ENCODE peak calls at places on chromosomes 1 and 21, in six cellular contexts. R is coronary artery, A is kidney, F is right cardiac atrium, M is brain microvascular endothelial cell, W is stomach. O is an unnamed sample.

GRCh38 chr1:17844146-17844826 is 89.2 kb downstream of the ACTL8 start:
- DNase-seq in M (no peak), A (peak), R (no peak), W (no peak), F (no peak), O (no peak)

GRCh38 chr21:42568834-42569731 is 55.4 kb downstream of the SLC37A1 start:
- DNase-seq in A (peak), W (peak), M (no peak), F (peak), R (peak), O (peak)

GRCh38 chr1:114081145-114082046 is 72.3 kb downstream of the SYT6 start:
- DNase-seq in A (no peak), F (peak), W (no peak), R (peak), M (no peak), O (no peak)

GRCh38 chr1:15966081-15966955 is 9.6 kb downstream of the ZBTB17 start:
- DNase-seq in M (no peak), F (peak), R (no peak), A (peak), W (peak), O (no peak)

GRCh38 chr1:47561523-47562007 is 123.7 kb downstream of the FOXD2 start:
- DNase-seq in A (no peak), F (no peak), R (no peak), W (no peak), M (no peak), O (no peak)

GRCh38 chr1:214317734-214318133 is 36.8 kb downstream of the SMYD2 start:
- DNase-seq in A (no peak), M (no peak), F (no peak), R (no peak), W (no peak), O (no peak)

GRCh38 chr1:156128749-156129682 is 14.5 kb downstream of the LMNA start:
- DNase-seq in A (peak), M (no peak), W (no peak), R (peak), F (peak), O (no peak)

GRCh38 chr1:226044514-226045132 is 17.9 kb upstream of the H3-3A start:
- DNase-seq in F (no peak), R (no peak), W (no peak), M (no peak), A (no peak), O (no peak)

GRCh38 chr1:10511494-10511885 is 36.7 kb downstream of the PEX14 start:
- DNase-seq in M (no peak), W (no peak), R (no peak), A (no peak), F (no peak), O (no peak)

GRCh38 chr1:47409311-47410085 is 6.6 kb upstream of the FOXE3 start:
- DNase-seq in F (peak), R (no peak), A (no peak), M (peak), W (no peak), O (no peak)

GRCh38 chr21:32140212-32141008 is 138.4 kb downstream of the MIS18A start:
- DNase-seq in M (no peak), R (no peak), W (no peak), A (no peak), F (no peak), O (no peak)
- H3K27ac ChIP-seq in M (no peak), R (no peak), W (no peak), A (no peak), F (no peak), O (no peak)

DNA sequence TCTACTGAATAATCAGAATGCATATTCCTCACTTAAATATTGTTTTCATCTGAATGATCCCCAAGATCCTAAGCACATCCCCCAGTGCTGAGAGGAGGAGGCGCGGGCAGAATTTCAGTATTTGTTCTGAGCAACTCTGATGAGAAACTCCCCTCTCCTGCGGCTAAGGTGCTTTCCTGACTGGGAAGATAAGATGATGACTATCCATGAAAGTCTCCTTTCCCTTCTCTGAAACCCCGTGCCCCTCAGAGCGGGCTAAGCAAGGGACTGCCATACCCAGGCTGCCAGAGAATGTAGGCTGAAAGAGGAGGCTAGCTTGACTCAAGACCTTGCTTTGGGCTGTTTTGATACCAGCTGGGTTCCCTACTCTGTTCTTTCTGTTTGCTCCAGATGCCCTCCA is 39.7 kb upstream of the IPO9 start:
- DNase-seq in R (no peak), W (no peak), A (no peak), F (no peak), M (no peak), O (no peak)
- H3K27ac ChIP-seq in R (peak), W (peak), A (no peak), F (peak), M (peak), O (no peak)

GRCh38 chr1:3312894-3313578 is 141.4 kb upstream of the ARHGEF16 start:
- DNase-seq in F (peak), W (peak), M (peak), A (peak), R (peak), O (peak)
- H3K27ac ChIP-seq in F (peak), W (peak), M (peak), A (peak), R (peak), O (peak)

GRCh38 chr1:8660455-8660854 is 157.0 kb downstream of the RERE start:
- DNase-seq in M (peak), A (no peak), R (peak), F (peak), W (no peak), O (no peak)
- H3K27ac ChIP-seq in M (peak), A (peak), R (peak), F (peak), W (peak), O (no peak)

DNA sequence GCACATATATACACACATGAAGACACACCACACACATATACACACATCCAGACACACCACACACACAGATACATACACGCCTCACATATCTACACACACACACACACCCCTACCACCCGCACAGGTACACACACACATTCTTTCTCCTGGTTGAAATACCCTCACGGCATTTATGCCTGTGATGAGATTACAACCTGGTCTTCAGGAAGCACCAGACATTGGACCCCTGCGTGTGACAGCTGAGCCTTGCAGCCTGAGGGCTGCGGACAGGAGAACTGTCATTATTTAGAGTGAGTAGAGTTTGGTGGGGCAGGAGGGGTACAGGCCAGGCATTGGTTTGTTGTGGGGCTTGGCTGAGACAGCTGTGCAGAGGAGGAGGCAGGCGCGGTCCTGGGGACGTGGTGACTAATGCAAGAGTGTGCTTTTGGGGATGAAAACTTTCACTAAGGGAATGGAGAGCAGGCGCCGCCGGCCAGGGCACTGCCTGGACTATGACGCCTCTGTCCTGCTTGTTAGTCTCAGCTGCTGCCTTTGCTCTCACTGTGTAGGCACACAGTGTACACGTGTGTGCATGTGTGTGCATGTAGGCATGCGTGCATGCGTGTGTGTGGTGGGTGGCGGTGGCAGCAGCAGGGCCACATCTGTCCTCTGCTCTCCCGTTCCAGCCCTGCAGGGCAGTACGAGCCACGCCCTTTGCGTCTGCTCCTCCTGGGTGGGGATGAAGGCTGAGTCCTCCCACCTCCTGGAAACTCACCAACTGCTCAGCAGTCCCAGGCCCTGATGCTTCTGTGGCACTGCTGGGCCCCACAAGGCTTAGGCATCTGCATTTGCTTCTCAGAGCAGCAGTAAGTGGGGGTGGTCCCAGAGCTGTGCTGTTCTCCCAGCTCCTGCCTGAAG is 57.6 kb downstream of the SPSB1 start:
- DNase-seq in A (no peak), R (no peak), F (peak), W (no peak), M (no peak), O (no peak)
- H3K27ac ChIP-seq in A (no peak), R (peak), F (peak), W (no peak), M (no peak), O (no peak)

DNA sequence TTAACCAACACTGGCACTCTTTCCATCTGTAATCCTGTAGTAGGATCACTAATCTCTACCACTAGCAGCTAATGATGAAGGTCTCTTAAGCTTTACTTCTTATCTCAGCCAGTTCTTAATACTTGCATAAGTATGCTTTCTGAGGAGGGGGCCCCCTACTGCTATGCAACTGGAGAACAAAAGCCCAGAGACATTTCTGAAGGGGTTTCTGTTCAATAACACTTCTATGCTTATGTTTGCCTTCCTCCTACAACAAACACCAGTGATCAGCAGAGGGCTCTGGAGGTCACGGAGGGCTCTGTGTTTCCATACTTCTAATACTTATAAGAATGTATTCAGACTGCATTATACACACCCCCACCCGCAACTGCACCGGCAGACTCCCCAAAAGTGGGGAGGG is 215.8 kb downstream of the BARHL2 start:
- DNase-seq in A (no peak), F (no peak), R (no peak), M (no peak), W (no peak), O (no peak)
- H3K27ac ChIP-seq in A (no peak), F (no peak), R (no peak), M (no peak), W (no peak), O (no peak)

DNA sequence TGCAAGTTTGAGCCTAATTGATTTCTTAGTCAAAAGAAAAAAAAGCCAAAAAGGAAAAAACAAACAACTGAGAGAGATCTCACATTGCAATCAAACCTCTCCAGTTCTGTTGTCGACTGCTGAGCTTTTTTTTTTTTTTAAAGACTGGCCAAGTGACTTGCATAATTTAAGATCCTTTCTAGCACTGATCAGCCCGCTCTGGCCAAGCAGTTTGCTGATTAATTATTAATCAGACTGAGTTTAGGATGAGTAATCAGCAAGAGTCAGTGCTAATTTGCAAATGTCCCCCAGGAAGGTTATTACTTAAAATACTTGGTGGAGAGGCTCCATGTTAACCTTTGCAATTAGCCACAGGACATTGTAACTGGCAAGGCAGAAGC is 39.3 kb downstream of the HMGB4 start:
- DNase-seq in F (no peak), A (no peak), W (no peak), M (no peak), R (peak), O (peak)
- H3K27ac ChIP-seq in F (peak), A (peak), W (no peak), M (no peak), R (no peak), O (no peak)

GRCh38 chr1:162625624-162626023 is 6.6 kb upstream of the DDR2 start:
- DNase-seq in R (no peak), M (no peak), F (no peak), W (no peak), A (no peak), O (no peak)

GRCh38 chr1:162629077-162629637 is 3.1 kb upstream of the DDR2 start:
- DNase-seq in F (no peak), A (no peak), M (no peak), R (no peak), W (no peak), O (no peak)

GRCh38 chr1:162626089-162626488 is 6.2 kb upstream of the DDR2 start:
- DNase-seq in F (peak), A (no peak), R (no peak), M (no peak), W (no peak), O (no peak)

GRCh38 chr1:162627662-162628296 is 4.5 kb upstream of the DDR2 start:
- DNase-seq in A (no peak), M (peak), F (no peak), R (no peak), W (no peak), O (no peak)

DNA sequence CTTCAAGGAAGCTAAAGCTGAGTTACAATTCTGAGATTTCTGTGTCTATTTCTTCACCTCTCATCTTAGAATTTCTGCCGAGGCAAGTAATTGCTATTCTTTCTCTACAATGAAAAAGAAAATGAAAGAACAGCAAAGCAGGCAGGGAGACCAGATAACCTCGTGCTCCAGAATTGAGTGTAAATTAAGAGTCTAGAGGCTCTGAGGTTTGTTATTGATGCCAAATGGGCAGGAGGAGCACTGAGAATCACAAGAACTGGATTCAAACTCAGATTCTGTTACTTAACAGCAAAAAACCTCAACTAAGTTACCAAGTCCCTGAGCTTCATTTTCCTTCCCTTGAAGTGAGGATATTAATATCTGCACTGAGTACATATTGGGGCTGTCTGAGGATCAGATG is 5.5 kb upstream of the DDR2 start:
- DNase-seq in F (no peak), A (no peak), W (no peak), M (no peak), R (no peak), O (no peak)
- H3K27ac ChIP-seq in F (no peak), A (no peak), W (peak), M (no peak), R (peak), O (no peak)

DNA sequence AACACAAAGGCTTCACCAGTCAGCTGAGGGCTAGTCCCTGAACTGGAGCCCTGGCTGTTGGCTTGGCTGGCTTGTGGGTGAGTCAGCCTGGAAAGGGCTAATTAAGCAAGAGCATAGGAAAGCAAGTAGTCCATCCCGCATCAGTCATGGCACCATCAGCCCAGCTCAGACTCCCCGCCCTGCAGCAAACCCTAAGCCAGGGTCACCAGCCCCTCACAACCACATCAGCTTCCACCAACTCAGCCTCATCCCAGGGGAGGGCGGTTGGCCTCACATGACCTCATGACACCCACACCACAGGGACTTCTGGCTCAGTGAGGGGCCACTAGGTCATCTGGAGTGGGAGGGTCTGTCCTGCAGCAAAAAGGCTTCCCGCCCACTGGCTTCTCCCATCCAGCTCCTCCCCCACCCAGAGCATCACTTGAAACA is 7.0 kb upstream of the SPATC1L start:
- DNase-seq in F (peak), M (peak), R (peak), A (peak), W (peak), O (no peak)
- H3K27ac ChIP-seq in F (no peak), M (no peak), R (peak), A (no peak), W (no peak), O (no peak)

GRCh38 chr1:36170643-36171412 is 14.9 kb downstream of the MAP7D1 start:
- DNase-seq in W (no peak), M (no peak), F (no peak), A (no peak), R (no peak), O (no peak)
- H3K27ac ChIP-seq in W (no peak), M (no peak), F (peak), A (no peak), R (peak), O (no peak)

O was measured in pancreas.